ENCODE peak calls at places on chromosomes 12 and 14, in six cellular contexts. O is T1000; D is hepatic stellate cell; L is hippocampal formation; Q is B cell; Z is CD4-positive, alpha-beta T cell. V is an unnamed sample.

GRCh38 chr14:101843665-101844064 is 82.2 kb downstream of the PPP2R5C start:
- DNase-seq in Z (peak), O (no peak), D (no peak), Q (peak), L (no peak), V (no peak)

GRCh38 chr12:76085159-76085868 is 829 bp upstream of the NAP1L1 start:
- DNase-seq in Z (peak), O (no peak), Q (peak), D (peak), L (peak), V (peak)

GRCh38 chr12:93098077-93098476 is 169.0 kb upstream of the EEA1 start:
- DNase-seq in L (no peak), Z (peak), D (no peak), Q (peak), O (no peak), V (peak)

GRCh38 chr14:95290769-95291440 is 28.8 kb downstream of the CLMN start:
- DNase-seq in Q (no peak), L (no peak), D (no peak), Z (no peak), O (no peak), V (no peak)

GRCh38 chr14:31420013-31420318 is 384 bp downstream of the HEATR5A start:
- DNase-seq in L (no peak), Z (peak), D (no peak), O (no peak), Q (no peak), V (no peak)

GRCh38 chr12:109160873-109161272 is 44.5 kb downstream of the ACACB start:
- DNase-seq in L (no peak), Z (no peak), O (no peak), D (no peak), Q (no peak), V (no peak)

GRCh38 chr14:99217556-99217955 is 54.4 kb downstream of the BCL11B start:
- DNase-seq in Q (no peak), L (no peak), Z (no peak), D (no peak), O (no peak), V (no peak)

GRCh38 chr12:77615331-77615730 is 215.4 kb upstream of the NAV3 start:
- DNase-seq in L (no peak), O (no peak), Q (no peak), D (no peak), Z (no peak), V (peak)

GRCh38 chr12:62519043-62519442 is 52.4 kb downstream of the MON2 start:
- DNase-seq in D (no peak), L (no peak), Z (no peak), Q (no peak), O (no peak), V (no peak)

GRCh38 chr12:4610481-4610880 is 38.4 kb downstream of the AKAP3 start:
- DNase-seq in D (no peak), O (no peak), Q (no peak), Z (no peak), L (no peak), V (no peak)

GRCh38 chr12:130920119-130920703 is 33.5 kb upstream of the ADGRD1 start:
- DNase-seq in D (no peak), L (no peak), Q (no peak), O (no peak), Z (no peak), V (no peak)

V was measured in A172.